ENCODE peak calls at places on chromosomes 4 and X, in five cellular contexts. One of them, this sample, is unnamed.

GRCh38 chr4:59925290-59925689 is 1274.8 kb upstream of the ADGRL3 start:
- DNase-seq in Panc1: no peak
- DNase-seq in ovary: no peak
- DNase-seq in SJSA1: no peak
- DNase-seq in heart left ventricle: no peak
- DNase-seq in this sample: no peak

GRCh38 chr4:84235131-84235530 is 264.0 kb downstream of the NKX6-1 start:
- DNase-seq in SJSA1: no peak
- DNase-seq in Panc1: no peak
- DNase-seq in ovary: no peak
- DNase-seq in heart left ventricle: no peak
- DNase-seq in this sample: no peak

GRCh38 chrX:39818750-39819149 is 279.0 kb downstream of the BCOR start:
- DNase-seq in Panc1: no peak
- DNase-seq in ovary: no peak
- DNase-seq in SJSA1: no peak
- DNase-seq in heart left ventricle: no peak
- DNase-seq in this sample: no peak

GRCh38 chr4:138405934-138406567 is 163.9 kb upstream of the SLC7A11 start:
- DNase-seq in SJSA1: no peak
- DNase-seq in heart left ventricle: no peak
- DNase-seq in Panc1: no peak
- DNase-seq in ovary: no peak
- DNase-seq in this sample: no peak

GRCh38 chr4:113469023-113469390 is 292.5 kb downstream of the CAMK2D start:
- DNase-seq in ovary: no peak
- DNase-seq in Panc1: no peak
- DNase-seq in heart left ventricle: no peak
- DNase-seq in SJSA1: peak; percentile 30
- DNase-seq in this sample: no peak

GRCh38 chrX:22276781-22277180 is 4.1 kb downstream of the CBLL2 start:
- DNase-seq in Panc1: no peak
- DNase-seq in SJSA1: no peak
- DNase-seq in ovary: no peak
- DNase-seq in heart left ventricle: no peak
- DNase-seq in this sample: no peak

GRCh38 chr4:141501931-141502330 is 134.5 kb upstream of the IL15 start:
- DNase-seq in heart left ventricle: no peak
- DNase-seq in ovary: no peak
- DNase-seq in SJSA1: no peak
- DNase-seq in Panc1: no peak
- DNase-seq in this sample: no peak

GRCh38 chr4:65510976-65511375 is 159.3 kb downstream of the EPHA5 start:
- DNase-seq in SJSA1: no peak
- DNase-seq in ovary: no peak
- DNase-seq in Panc1: no peak
- DNase-seq in heart left ventricle: no peak
- DNase-seq in this sample: no peak

DNA sequence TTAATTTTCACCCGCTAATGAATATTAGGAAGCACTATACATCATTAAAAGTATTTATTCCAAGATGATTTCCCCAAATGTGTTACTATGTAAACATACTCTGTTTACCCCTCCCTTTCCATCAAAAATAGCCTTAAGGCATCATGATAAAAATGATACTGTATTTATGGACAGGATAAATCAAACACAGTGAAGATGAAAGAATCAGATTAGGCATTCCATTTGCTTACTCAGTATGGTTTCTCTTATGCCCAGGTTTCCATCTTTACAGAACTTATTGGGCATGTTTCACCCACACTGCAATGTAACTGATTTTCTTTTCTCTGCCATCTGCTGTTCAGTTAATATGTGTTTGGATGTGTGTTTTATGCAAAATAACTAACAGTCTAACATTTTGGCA is 445.1 kb downstream of the RPA4 start:
- DNase-seq in ovary: no peak
- DNase-seq in Panc1: no peak
- DNase-seq in heart left ventricle: no peak
- DNase-seq in SJSA1: no peak
- DNase-seq in this sample: no peak
- H3K4me1 ChIP-seq in ovary: no peaks in the 10 kb centered on the region
- H3K4me1 ChIP-seq in Panc1: no peaks in the 10 kb centered on the region
- H3K4me1 ChIP-seq in heart left ventricle: no peaks in the 10 kb centered on the region
- H3K4me1 ChIP-seq in SJSA1: no peaks in the 10 kb centered on the region
- H3K4me1 ChIP-seq in this sample: no peaks in the 10 kb centered on the region

GRCh38 chr4:56649445-56650258 is 31.4 kb downstream of the HOPX start:
- DNase-seq in heart left ventricle: no peak
- DNase-seq in SJSA1: peak; percentile 53
- DNase-seq in ovary: no peak
- DNase-seq in Panc1: no peak
- DNase-seq in this sample: no peak

GRCh38 chr4:56653461-56654237 is 27.4 kb downstream of the HOPX start:
- DNase-seq in Panc1: no peak
- DNase-seq in ovary: no peak
- DNase-seq in heart left ventricle: no peak
- DNase-seq in SJSA1: no peak
- DNase-seq in this sample: no peak

GRCh38 chr4:56650259-56651070 is 30.6 kb downstream of the HOPX start:
- DNase-seq in SJSA1: no peak
- DNase-seq in ovary: no peak
- DNase-seq in heart left ventricle: no peak
- DNase-seq in Panc1: no peak
- DNase-seq in this sample: no peak

GRCh38 chr4:56648245-56649151 is 32.6 kb downstream of the HOPX start:
- DNase-seq in Panc1: no peak
- DNase-seq in heart left ventricle: no peak
- DNase-seq in SJSA1: no peak
- DNase-seq in ovary: no peak
- DNase-seq in this sample: no peak

DNA sequence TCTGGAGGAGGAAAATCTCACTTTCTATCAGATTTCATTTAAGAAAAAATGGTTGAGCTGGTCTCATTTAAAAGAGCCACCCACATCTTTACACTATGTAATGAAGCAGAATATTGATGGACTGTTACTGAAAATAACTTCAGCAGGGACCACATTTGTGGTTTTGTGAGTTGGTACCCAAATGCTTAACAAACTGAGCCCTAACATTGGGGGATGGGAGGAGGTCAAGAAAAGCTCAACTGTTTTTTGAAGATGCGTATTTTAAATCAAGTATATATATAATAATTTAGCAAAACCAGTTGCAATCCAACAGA is 30.1 kb downstream of the HOPX start:
- DNase-seq in SJSA1: no peak
- DNase-seq in ovary: no peak
- DNase-seq in Panc1: no peak
- DNase-seq in heart left ventricle: no peak
- DNase-seq in this sample: no peak
- H3K4me1 ChIP-seq in SJSA1: peaks cover 40% of the 10 kb centered on the region
- H3K4me1 ChIP-seq in ovary: peaks cover 5% of the 10 kb centered on the region
- H3K4me1 ChIP-seq in Panc1: no peaks in the 10 kb centered on the region
- H3K4me1 ChIP-seq in heart left ventricle: peaks cover 16% of the 10 kb centered on the region
- H3K4me1 ChIP-seq in this sample: peaks cover 16% of the 10 kb centered on the region

DNA sequence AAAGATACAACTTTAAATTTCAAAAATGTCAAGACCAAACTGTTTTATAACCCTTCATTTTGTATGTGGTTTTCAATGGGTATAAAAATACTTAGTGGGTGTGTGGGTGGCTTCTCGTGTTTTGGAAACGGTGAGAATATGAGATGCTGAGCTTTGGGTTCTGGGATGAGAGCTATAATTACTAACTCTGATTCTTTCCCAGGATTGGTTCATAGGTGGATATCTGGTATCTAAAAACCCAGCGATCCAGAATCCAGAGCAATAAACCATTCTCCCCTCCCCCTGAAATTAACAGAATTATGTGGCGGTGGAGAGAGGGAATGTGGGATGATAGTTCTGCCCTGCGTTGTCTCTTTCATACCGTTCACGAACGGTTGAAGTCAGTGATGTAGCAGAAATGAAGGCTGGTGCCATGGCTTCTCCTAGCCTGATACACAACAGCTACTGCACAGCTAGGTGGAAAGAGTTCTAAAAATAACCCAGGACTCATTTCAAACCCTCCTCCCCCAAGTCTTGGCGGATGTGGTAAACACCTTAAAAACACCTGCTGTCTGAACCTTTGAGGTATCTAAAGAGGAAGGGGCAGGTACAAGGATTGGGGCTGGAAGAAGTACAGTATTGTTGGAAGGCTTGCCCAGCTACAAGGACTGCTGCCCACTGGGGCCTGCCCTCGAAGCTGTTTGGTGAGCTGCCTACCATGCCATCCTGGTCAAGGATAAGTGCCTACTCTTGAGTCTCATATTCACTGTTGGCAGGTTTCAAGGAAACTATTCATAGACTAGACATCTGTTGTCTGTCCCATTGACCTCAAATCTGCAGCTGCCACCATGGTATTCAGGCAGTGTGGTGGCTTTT is 44.5 kb downstream of the SEPTIN11 start:
- DNase-seq in SJSA1: no peak
- DNase-seq in ovary: no peak
- DNase-seq in heart left ventricle: no peak
- DNase-seq in Panc1: no peak
- DNase-seq in this sample: no peak
- H3K4me1 ChIP-seq in SJSA1: peaks cover 24% of the 10 kb centered on the region
- H3K4me1 ChIP-seq in ovary: peaks cover 2% of the 10 kb centered on the region
- H3K4me1 ChIP-seq in heart left ventricle: peaks cover 11% of the 10 kb centered on the region
- H3K4me1 ChIP-seq in Panc1: no peaks in the 10 kb centered on the region
- H3K4me1 ChIP-seq in this sample: peaks cover 2% of the 10 kb centered on the region

DNA sequence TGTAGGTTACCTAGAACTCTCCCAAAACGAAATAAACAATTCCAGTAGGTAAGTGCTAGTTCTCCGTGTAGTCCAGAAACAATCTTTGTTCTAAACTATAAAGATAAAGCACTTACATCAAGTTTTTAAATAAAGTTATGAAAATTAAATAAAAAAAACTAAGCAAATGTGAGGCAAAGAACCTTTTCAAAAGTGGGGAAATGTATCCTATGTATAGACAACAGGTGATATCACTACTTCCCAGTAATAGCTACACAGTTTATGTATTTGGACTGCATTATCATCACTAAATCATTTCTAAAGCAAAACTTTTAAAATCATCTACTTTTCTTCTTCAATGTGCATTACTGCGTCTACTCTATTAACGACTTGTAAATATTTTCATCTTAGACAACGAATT is 2.0 kb downstream of the YTHDC1 start:
- DNase-seq in heart left ventricle: no peak
- DNase-seq in ovary: no peak
- DNase-seq in Panc1: no peak
- DNase-seq in SJSA1: no peak
- DNase-seq in this sample: no peak
- H3K4me1 ChIP-seq in heart left ventricle: peaks cover 52% of the 10 kb centered on the region
- H3K4me1 ChIP-seq in ovary: peaks cover 10% of the 10 kb centered on the region
- H3K4me1 ChIP-seq in Panc1: peaks cover 13% of the 10 kb centered on the region
- H3K4me1 ChIP-seq in SJSA1: peaks cover 25% of the 10 kb centered on the region
- H3K4me1 ChIP-seq in this sample: peaks cover 3% of the 10 kb centered on the region

GRCh38 chrX:16212024-16212423 is 44.7 kb downstream of the MAGEB17 start:
- DNase-seq in Panc1: no peak
- DNase-seq in ovary: no peak
- DNase-seq in SJSA1: no peak
- DNase-seq in heart left ventricle: no peak
- DNase-seq in this sample: no peak
- H3K4me1 ChIP-seq in Panc1: no peaks in the 10 kb centered on the region
- H3K4me1 ChIP-seq in ovary: no peaks in the 10 kb centered on the region
- H3K4me1 ChIP-seq in SJSA1: no peaks in the 10 kb centered on the region
- H3K4me1 ChIP-seq in heart left ventricle: no peaks in the 10 kb centered on the region
- H3K4me1 ChIP-seq in this sample: no peaks in the 10 kb centered on the region

GRCh38 chr4:184349283-184350039 is 124.9 kb downstream of the IRF2 start:
- DNase-seq in heart left ventricle: peak; percentile 32
- DNase-seq in ovary: peak; percentile 34
- DNase-seq in Panc1: no peak
- DNase-seq in SJSA1: no peak
- DNase-seq in this sample: no peak
- H3K4me1 ChIP-seq in heart left ventricle: peaks cover 37% of the 10 kb centered on the region
- H3K4me1 ChIP-seq in ovary: peaks cover 23% of the 10 kb centered on the region
- H3K4me1 ChIP-seq in Panc1: no peaks in the 10 kb centered on the region
- H3K4me1 ChIP-seq in SJSA1: no peaks in the 10 kb centered on the region
- H3K4me1 ChIP-seq in this sample: peaks cover 16% of the 10 kb centered on the region

DNA sequence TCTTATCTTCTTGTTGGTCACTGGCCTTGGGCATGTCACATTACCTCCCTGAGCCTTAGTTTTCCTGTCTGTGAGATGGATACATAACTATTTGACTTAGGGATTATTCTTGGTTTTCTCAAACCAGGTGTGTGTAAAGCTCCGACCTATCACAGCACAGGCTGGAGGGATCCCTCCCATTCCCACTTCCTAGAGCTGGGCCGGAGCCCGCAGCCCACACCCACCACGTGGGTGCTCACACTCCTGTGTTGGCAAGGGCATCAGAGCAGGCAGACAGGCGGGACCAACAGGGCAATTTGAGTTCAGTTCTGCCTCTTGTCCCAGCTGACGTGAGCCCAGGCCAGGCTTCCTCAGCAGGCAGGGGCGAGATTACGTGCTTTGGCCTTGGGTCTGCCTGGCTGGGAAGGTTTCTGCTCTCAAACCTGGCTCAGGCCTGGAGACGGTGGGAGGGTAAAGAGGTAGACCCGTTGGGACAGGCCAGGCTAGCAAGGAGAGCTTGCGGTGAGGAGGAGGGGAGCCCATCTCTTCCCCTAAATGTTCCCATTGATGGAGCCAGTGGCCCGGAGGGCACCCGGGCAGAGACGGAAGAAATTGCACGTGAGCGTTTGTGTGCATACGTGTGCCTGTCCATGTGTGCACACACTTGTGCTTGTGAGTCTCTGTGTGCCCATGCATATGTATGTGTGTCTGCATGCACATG is 734 bp upstream of the SH3TC1 start:
- DNase-seq in SJSA1: no peak
- DNase-seq in heart left ventricle: no peak
- DNase-seq in Panc1: no peak
- DNase-seq in ovary: no peak
- DNase-seq in this sample: no peak
- H3K4me1 ChIP-seq in SJSA1: peaks cover 18% of the 10 kb centered on the region
- H3K4me1 ChIP-seq in heart left ventricle: peaks cover 52% of the 10 kb centered on the region
- H3K4me1 ChIP-seq in Panc1: peaks cover 12% of the 10 kb centered on the region
- H3K4me1 ChIP-seq in ovary: peaks cover 12% of the 10 kb centered on the region
- H3K4me1 ChIP-seq in this sample: peaks cover 40% of the 10 kb centered on the region

This sample was measured in lung.